ENCODE peak calls at places on chromosomes 7 and 10, in eight cellular contexts. H is ELR, S is GOT3, I is NCI-H1417, G is hepatocyte, B is retina, W is lower leg skin, F is kidney epithelial cell. L is an unnamed sample.
A peak's percentile ranks its signal among the peaks of the same experiment; 100 is the strongest.

GRCh38 chr7:54969190-54969967 is 49.4 kb upstream of the EGFR start:
- DNase-seq in S (no peak), G (no peak), F (no peak), I (no peak), B (no peak), W (no peak), H (peak; percentile 86), L (no peak)

GRCh38 chr10:89846276-89846630 is 144.9 kb downstream of the KIF20B start:
- DNase-seq in S (no peak), F (no peak), H (no peak), I (no peak), G (no peak), W (no peak), B (no peak), L (no peak)

GRCh38 chr7:145986248-145986874 is 130.2 kb upstream of the CNTNAP2 start:
- DNase-seq in B (no peak), I (no peak), S (no peak), G (no peak), H (no peak), F (no peak), W (no peak), L (no peak)

GRCh38 chr7:155713382-155713781 is 68.9 kb downstream of the RBM33 start:
- DNase-seq in G (no peak), S (no peak), B (no peak), I (no peak), W (no peak), F (no peak), H (no peak), L (no peak)

GRCh38 chr10:132702601-132703304 is 83.2 kb downstream of the NKX6-2 start:
- DNase-seq in B (no peak), W (peak; percentile 81), G (no peak), H (no peak), I (no peak), F (no peak), S (no peak), L (no peak)

GRCh38 chr7:47586925-47587324 is 5.0 kb upstream of the TNS3 start:
- DNase-seq in G (peak; percentile 3), F (no peak), S (no peak), B (no peak), W (no peak), I (peak; percentile 37), H (no peak), L (peak; percentile 50)

GRCh38 chr10:69716711-69717560 is 84.8 kb upstream of the COL13A1 start:
- DNase-seq in F (no peak), G (peak; percentile 79), I (peak; percentile 39), B (peak; percentile 83), S (no peak), H (peak; percentile 69), W (peak; percentile 86), L (no peak)

GRCh38 chr7:46230298-46231295 is 309.5 kb upstream of the IGFBP3 start:
- DNase-seq in B (no peak), I (no peak), F (no peak), H (no peak), G (no peak), S (no peak), W (no peak), L (no peak)

GRCh38 chr7:2713370-2713769 is 25.4 kb downstream of the AMZ1 start:
- DNase-seq in W (no peak), F (no peak), G (no peak), B (peak; percentile 53), I (no peak), H (no peak), S (no peak), L (no peak)

GRCh38 chr10:31707578-31708411 is 220.8 kb downstream of the ARHGAP12 start:
- DNase-seq in W (no peak), I (no peak), G (peak; percentile 34), B (peak; percentile 69), S (no peak), F (peak; percentile 37), H (peak; percentile 81), L (peak; percentile 88)